ENCODE peak calls at places on chromosomes 5 and 9, in eight cellular contexts. One of them, this sample, is unnamed.

GRCh38 chr9:120689860-120690259 is 24.4 kb downstream of the MEGF9 start:
- DNase-seq in caudate nucleus: no peak
- DNase-seq in lung: no peak
- DNase-seq in NCI-H446 treated with DMSO at 0.1 percent for 48 hours: peak
- DNase-seq in stimulated activated CD4-positive, alpha-beta T cell treated with anti-CD3 and anti-CD28 coated beads, Interleukin-15, amount 100 ng/mL, for 24 hours: no peak
- DNase-seq in cardiac muscle cell: peak
- DNase-seq in mucosa of descending colon: no peak
- DNase-seq in psoas muscle: no peak
- DNase-seq in this sample: no peak

GRCh38 chr5:142561029-142561428 is 124.9 kb downstream of the FGF1 start:
- DNase-seq in cardiac muscle cell: no peak
- DNase-seq in psoas muscle: no peak
- DNase-seq in lung: no peak
- DNase-seq in mucosa of descending colon: no peak
- DNase-seq in stimulated activated CD4-positive, alpha-beta T cell treated with anti-CD3 and anti-CD28 coated beads, Interleukin-15, amount 100 ng/mL, for 24 hours: no peak
- DNase-seq in caudate nucleus: no peak
- DNase-seq in NCI-H446 treated with DMSO at 0.1 percent for 48 hours: no peak
- DNase-seq in this sample: no peak

GRCh38 chr5:82164109-82164956 is 113.8 kb downstream of the RPS23 start:
- DNase-seq in lung: no peak
- DNase-seq in psoas muscle: no peak
- DNase-seq in stimulated activated CD4-positive, alpha-beta T cell treated with anti-CD3 and anti-CD28 coated beads, Interleukin-15, amount 100 ng/mL, for 24 hours: no peak
- DNase-seq in caudate nucleus: no peak
- DNase-seq in mucosa of descending colon: no peak
- DNase-seq in cardiac muscle cell: peak
- DNase-seq in NCI-H446 treated with DMSO at 0.1 percent for 48 hours: peak
- DNase-seq in this sample: no peak

GRCh38 chr5:143208781-143209510 is 194.5 kb downstream of the NR3C1 start:
- DNase-seq in caudate nucleus: no peak
- DNase-seq in stimulated activated CD4-positive, alpha-beta T cell treated with anti-CD3 and anti-CD28 coated beads, Interleukin-15, amount 100 ng/mL, for 24 hours: no peak
- DNase-seq in mucosa of descending colon: no peak
- DNase-seq in lung: no peak
- DNase-seq in NCI-H446 treated with DMSO at 0.1 percent for 48 hours: no peak
- DNase-seq in psoas muscle: no peak
- DNase-seq in cardiac muscle cell: no peak
- DNase-seq in this sample: no peak

GRCh38 chr5:113204525-113205161 is 228.0 kb downstream of the DCP2 start:
- DNase-seq in stimulated activated CD4-positive, alpha-beta T cell treated with anti-CD3 and anti-CD28 coated beads, Interleukin-15, amount 100 ng/mL, for 24 hours: no peak
- DNase-seq in psoas muscle: peak
- DNase-seq in lung: peak
- DNase-seq in caudate nucleus: no peak
- DNase-seq in mucosa of descending colon: peak
- DNase-seq in NCI-H446 treated with DMSO at 0.1 percent for 48 hours: peak
- DNase-seq in cardiac muscle cell: peak
- DNase-seq in this sample: peak

GRCh38 chr9:74653437-74654080 is 156.4 kb downstream of the RORB start:
- DNase-seq in caudate nucleus: no peak
- DNase-seq in NCI-H446 treated with DMSO at 0.1 percent for 48 hours: no peak
- DNase-seq in mucosa of descending colon: no peak
- DNase-seq in lung: no peak
- DNase-seq in stimulated activated CD4-positive, alpha-beta T cell treated with anti-CD3 and anti-CD28 coated beads, Interleukin-15, amount 100 ng/mL, for 24 hours: no peak
- DNase-seq in psoas muscle: no peak
- DNase-seq in cardiac muscle cell: no peak
- DNase-seq in this sample: no peak

GRCh38 chr5:139897982-139898381 is 102.4 kb downstream of the PSD2 start:
- DNase-seq in cardiac muscle cell: no peak
- DNase-seq in caudate nucleus: no peak
- DNase-seq in mucosa of descending colon: no peak
- DNase-seq in NCI-H446 treated with DMSO at 0.1 percent for 48 hours: no peak
- DNase-seq in psoas muscle: no peak
- DNase-seq in lung: no peak
- DNase-seq in stimulated activated CD4-positive, alpha-beta T cell treated with anti-CD3 and anti-CD28 coated beads, Interleukin-15, amount 100 ng/mL, for 24 hours: no peak
- DNase-seq in this sample: no peak

GRCh38 chr9:78601957-78602565 is 305.1 kb downstream of the PSAT1 start:
- DNase-seq in caudate nucleus: peak
- DNase-seq in mucosa of descending colon: peak
- DNase-seq in cardiac muscle cell: peak
- DNase-seq in NCI-H446 treated with DMSO at 0.1 percent for 48 hours: no peak
- DNase-seq in lung: no peak
- DNase-seq in stimulated activated CD4-positive, alpha-beta T cell treated with anti-CD3 and anti-CD28 coated beads, Interleukin-15, amount 100 ng/mL, for 24 hours: peak
- DNase-seq in psoas muscle: no peak
- DNase-seq in this sample: no peak

GRCh38 chr5:133257977-133258376 is 206.2 kb downstream of the HSPA4 start:
- DNase-seq in mucosa of descending colon: no peak
- DNase-seq in caudate nucleus: no peak
- DNase-seq in cardiac muscle cell: no peak
- DNase-seq in lung: no peak
- DNase-seq in NCI-H446 treated with DMSO at 0.1 percent for 48 hours: no peak
- DNase-seq in psoas muscle: no peak
- DNase-seq in stimulated activated CD4-positive, alpha-beta T cell treated with anti-CD3 and anti-CD28 coated beads, Interleukin-15, amount 100 ng/mL, for 24 hours: peak
- DNase-seq in this sample: no peak

GRCh38 chr9:22693151-22693550 is 246.5 kb downstream of the DMRTA1 start:
- DNase-seq in lung: no peak
- DNase-seq in NCI-H446 treated with DMSO at 0.1 percent for 48 hours: no peak
- DNase-seq in mucosa of descending colon: no peak
- DNase-seq in psoas muscle: no peak
- DNase-seq in caudate nucleus: no peak
- DNase-seq in stimulated activated CD4-positive, alpha-beta T cell treated with anti-CD3 and anti-CD28 coated beads, Interleukin-15, amount 100 ng/mL, for 24 hours: no peak
- DNase-seq in cardiac muscle cell: no peak
- DNase-seq in this sample: no peak

GRCh38 chr9:120289990-120290925 is 289.7 kb downstream of the CDK5RAP2 start:
- DNase-seq in NCI-H446 treated with DMSO at 0.1 percent for 48 hours: peak
- DNase-seq in lung: no peak
- DNase-seq in psoas muscle: no peak
- DNase-seq in cardiac muscle cell: peak
- DNase-seq in caudate nucleus: no peak
- DNase-seq in stimulated activated CD4-positive, alpha-beta T cell treated with anti-CD3 and anti-CD28 coated beads, Interleukin-15, amount 100 ng/mL, for 24 hours: no peak
- DNase-seq in mucosa of descending colon: no peak
- DNase-seq in this sample: peak

GRCh38 chr9:35714123-35714522 is 17.9 kb downstream of the TLN1 start:
- DNase-seq in mucosa of descending colon: no peak
- DNase-seq in psoas muscle: no peak
- DNase-seq in caudate nucleus: no peak
- DNase-seq in stimulated activated CD4-positive, alpha-beta T cell treated with anti-CD3 and anti-CD28 coated beads, Interleukin-15, amount 100 ng/mL, for 24 hours: no peak
- DNase-seq in lung: no peak
- DNase-seq in NCI-H446 treated with DMSO at 0.1 percent for 48 hours: no peak
- DNase-seq in cardiac muscle cell: no peak
- DNase-seq in this sample: no peak

GRCh38 chr5:143194206-143194605 is 209.3 kb downstream of the NR3C1 start:
- DNase-seq in lung: no peak
- DNase-seq in caudate nucleus: no peak
- DNase-seq in cardiac muscle cell: peak
- DNase-seq in mucosa of descending colon: no peak
- DNase-seq in NCI-H446 treated with DMSO at 0.1 percent for 48 hours: no peak
- DNase-seq in psoas muscle: no peak
- DNase-seq in stimulated activated CD4-positive, alpha-beta T cell treated with anti-CD3 and anti-CD28 coated beads, Interleukin-15, amount 100 ng/mL, for 24 hours: no peak
- DNase-seq in this sample: no peak

GRCh38 chr5:178839319-178839704 is 20.4 kb upstream of the ZNF354B start:
- DNase-seq in psoas muscle: peak
- DNase-seq in mucosa of descending colon: peak
- DNase-seq in lung: peak
- DNase-seq in stimulated activated CD4-positive, alpha-beta T cell treated with anti-CD3 and anti-CD28 coated beads, Interleukin-15, amount 100 ng/mL, for 24 hours: peak
- DNase-seq in cardiac muscle cell: peak
- DNase-seq in caudate nucleus: no peak
- DNase-seq in NCI-H446 treated with DMSO at 0.1 percent for 48 hours: no peak
- DNase-seq in this sample: peak

GRCh38 chr5:141084487-141084989 is 9.9 kb upstream of the PCDHB2 start:
- DNase-seq in NCI-H446 treated with DMSO at 0.1 percent for 48 hours: peak
- DNase-seq in psoas muscle: no peak
- DNase-seq in cardiac muscle cell: peak
- DNase-seq in lung: peak
- DNase-seq in caudate nucleus: peak
- DNase-seq in stimulated activated CD4-positive, alpha-beta T cell treated with anti-CD3 and anti-CD28 coated beads, Interleukin-15, amount 100 ng/mL, for 24 hours: peak
- DNase-seq in mucosa of descending colon: peak
- DNase-seq in this sample: no peak

GRCh38 chr9:92164490-92164889 is 49.3 kb upstream of the SPTLC1 start:
- DNase-seq in cardiac muscle cell: no peak
- DNase-seq in stimulated activated CD4-positive, alpha-beta T cell treated with anti-CD3 and anti-CD28 coated beads, Interleukin-15, amount 100 ng/mL, for 24 hours: no peak
- DNase-seq in NCI-H446 treated with DMSO at 0.1 percent for 48 hours: no peak
- DNase-seq in lung: no peak
- DNase-seq in mucosa of descending colon: no peak
- DNase-seq in psoas muscle: no peak
- DNase-seq in caudate nucleus: no peak
- DNase-seq in this sample: no peak

GRCh38 chr5:141403387-141403786 is 809 bp downstream of the PCDHGA9 start:
- DNase-seq in cardiac muscle cell: no peak
- DNase-seq in psoas muscle: no peak
- DNase-seq in NCI-H446 treated with DMSO at 0.1 percent for 48 hours: no peak
- DNase-seq in caudate nucleus: no peak
- DNase-seq in lung: no peak
- DNase-seq in mucosa of descending colon: no peak
- DNase-seq in stimulated activated CD4-positive, alpha-beta T cell treated with anti-CD3 and anti-CD28 coated beads, Interleukin-15, amount 100 ng/mL, for 24 hours: no peak
- DNase-seq in this sample: no peak

This sample was measured in prostate gland.